ENCODE peak calls at places on chromosomes 6 and 20, in seven cellular contexts. O is RWPE2; R is CD4-positive, alpha-beta memory T cell; M is right cardiac atrium; K is upper lobe of right lung; P is SK-N-SH; T is CD4-positive, alpha-beta T cell. N is an unnamed sample. For H3K27me3, the result is how much of the 10 kb centered on the place peaks cover.

GRCh38 chr6:113442040-113442439 is 415.1 kb upstream of the MARCKS start:
- DNase-seq in O (no peak), R (no peak), M (no peak), K (no peak), P (no peak), T (no peak), N (no peak)

GRCh38 chr6:121309768-121310473 is 24.4 kb downstream of the TBC1D32 start:
- DNase-seq in O (no peak), R (no peak), M (no peak), K (no peak), P (no peak), T (no peak), N (peak)

GRCh38 chr6:83057705-83058321 is 7.8 kb downstream of the UBE3D start:
- DNase-seq in O (no peak), R (no peak), M (no peak), K (no peak), P (peak), T (no peak), N (peak)

GRCh38 chr20:53900380-53900999 is 169.9 kb downstream of the BCAS1 start:
- DNase-seq in O (no peak), R (no peak), M (no peak), K (no peak), P (no peak), T (no peak), N (peak)

GRCh38 chr6:134446228-134446848 is 128.4 kb upstream of the SGK1 start:
- DNase-seq in O (no peak), R (no peak), M (no peak), K (no peak), P (peak), T (no peak), N (no peak)

GRCh38 chr6:12804967-12805645 is 88.5 kb downstream of the PHACTR1 start:
- DNase-seq in O (no peak), R (no peak), M (no peak), K (no peak), P (no peak), T (no peak), N (no peak)

GRCh38 chr6:146331008-146331407 is 212.6 kb upstream of the RAB32 start:
- DNase-seq in O (no peak), R (no peak), M (no peak), K (no peak), P (no peak), T (no peak), N (no peak)

GRCh38 chr6:125701354-125701668 is 48.1 kb upstream of the HEY2 start:
- DNase-seq in O (no peak), R (no peak), M (no peak), K (no peak), P (no peak), T (no peak), N (no peak)

GRCh38 chr20:49859807-49860206 is 47.2 kb downstream of the SLC9A8 start:
- DNase-seq in O (no peak), R (no peak), M (no peak), K (no peak), P (no peak), T (no peak), N (no peak)

GRCh38 chr6:64504509-64504908 is 868.9 kb downstream of the PHF3 start:
- DNase-seq in O (no peak), R (no peak), M (no peak), K (no peak), P (no peak), T (no peak), N (no peak)

GRCh38 chr20:33667245-33668086 is 723 bp downstream of the ACTL10 start:
- DNase-seq in O (peak), R (peak), M (peak), K (peak), P (peak), T (peak), N (no peak)

GRCh38 chr6:112991912-112992311 is 644.8 kb downstream of the RFPL4B start:
- DNase-seq in O (no peak), R (no peak), M (no peak), K (no peak), P (no peak), T (no peak), N (no peak)

GRCh38 chr6:40725390-40725789 is 138.2 kb upstream of the LRFN2 start:
- DNase-seq in O (no peak), R (no peak), M (no peak), K (no peak), P (no peak), T (no peak), N (no peak)

GRCh38 chr20:34171640-34172039 is 59.6 kb upstream of the EIF2S2 start:
- DNase-seq in O (no peak), R (no peak), M (no peak), K (no peak), P (peak), T (no peak), N (no peak)

GRCh38 chr6:1025821-1026220 is 286.1 kb upstream of the FOXQ1 start:
- DNase-seq in O (no peak), R (no peak), M (no peak), K (no peak), P (no peak), T (no peak), N (no peak)

GRCh38 chr6:125191916-125192609 is 38.5 kb downstream of the TPD52L1 start:
- DNase-seq in O (no peak), R (peak), M (peak), K (no peak), P (peak), T (peak), N (peak)

GRCh38 chr20:48889155-48889790 is 32.2 kb upstream of the ARFGEF2 start:
- DNase-seq in O (no peak), R (no peak), M (no peak), K (no peak), P (peak), T (no peak), N (no peak)

GRCh38 chr6:122381494-122382083 is 17.9 kb upstream of the HSF2 start:
- DNase-seq in O (no peak), R (peak), M (no peak), K (no peak), P (peak), T (peak), N (peak)

GRCh38 chr6:43290353-43290904 is 7.6 kb upstream of the SLC22A7 start:
- DNase-seq in O (no peak), R (no peak), M (no peak), K (peak), P (no peak), T (no peak), N (no peak)

GRCh38 chr6:116189472-116189871 is 63.5 kb upstream of the COL10A1 start:
- DNase-seq in O (no peak), R (no peak), M (no peak), K (no peak), P (no peak), T (no peak), N (no peak)

GRCh38 chr6:135814043-135814442 is 37.5 kb upstream of the PDE7B start:
- DNase-seq in O (no peak), R (no peak), M (no peak), K (no peak), P (no peak), T (no peak), N (no peak)
- H3K27me3 ChIP-seq in O (under half), R (under half), M (under half), K (under half), P (under half), T (under half), N (under half)

GRCh38 chr6:158026901-158027589 is 45.4 kb downstream of the SYNJ2 start:
- DNase-seq in O (no peak), R (no peak), M (peak), K (no peak), P (no peak), T (no peak), N (no peak)
- H3K27ac ChIP-seq in O (peak), R (peak), M (peak), K (peak), P (peak), T (peak), N (peak)

GRCh38 chr20:20932156-20932555 is 174.0 kb downstream of the LINC00237 start:
- DNase-seq in O (no peak), R (no peak), M (no peak), K (no peak), P (no peak), T (no peak), N (no peak)
- H3K27me3 ChIP-seq in O (under half), R (under half), M (under half), K (under half), P (under half), T (under half), N (under half)

DNA sequence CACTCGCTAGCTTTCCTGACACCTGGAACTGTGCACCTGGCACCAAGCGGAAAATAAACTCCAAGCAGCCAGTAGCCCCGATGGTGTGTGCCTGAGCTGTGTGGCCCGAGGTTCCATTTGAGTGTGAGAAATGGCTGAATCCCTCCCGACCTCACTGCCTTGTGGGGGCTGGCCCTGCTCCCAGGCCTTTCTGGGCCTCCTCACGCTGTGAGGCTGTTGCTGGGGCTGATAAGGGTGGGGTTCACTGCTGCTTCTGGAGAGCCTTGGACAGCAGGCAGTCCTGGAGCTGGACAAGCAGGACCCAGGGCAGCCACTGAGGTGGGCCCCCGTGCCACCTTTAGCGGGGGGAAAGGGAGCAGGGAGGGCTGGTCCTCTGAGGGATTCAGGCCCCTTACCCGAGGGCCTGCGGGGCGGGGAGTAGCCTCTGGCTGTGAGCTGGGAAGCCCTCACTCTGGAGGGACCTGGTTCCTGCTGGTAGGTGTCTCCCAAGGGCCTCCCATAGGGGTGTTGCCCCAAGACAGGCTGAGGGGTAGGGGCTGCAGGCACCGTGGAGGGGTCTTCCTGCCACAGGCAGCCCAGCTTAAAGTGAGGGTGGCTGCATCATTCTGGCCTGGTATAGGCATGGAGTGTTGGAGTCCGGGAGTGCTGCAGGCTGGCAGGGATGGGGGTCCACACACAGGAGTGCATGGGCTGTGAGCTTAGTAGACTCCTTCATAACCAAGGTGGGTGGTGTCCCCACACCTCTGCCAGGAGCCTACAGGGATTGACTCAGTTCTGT is 1.7 kb downstream of the PPDPF start:
- DNase-seq in O (peak), R (no peak), M (peak), K (no peak), P (peak), T (no peak), N (no peak)
- H3K27ac ChIP-seq in O (peak), R (no peak), M (no peak), K (no peak), P (no peak), T (no peak), N (no peak)

DNA sequence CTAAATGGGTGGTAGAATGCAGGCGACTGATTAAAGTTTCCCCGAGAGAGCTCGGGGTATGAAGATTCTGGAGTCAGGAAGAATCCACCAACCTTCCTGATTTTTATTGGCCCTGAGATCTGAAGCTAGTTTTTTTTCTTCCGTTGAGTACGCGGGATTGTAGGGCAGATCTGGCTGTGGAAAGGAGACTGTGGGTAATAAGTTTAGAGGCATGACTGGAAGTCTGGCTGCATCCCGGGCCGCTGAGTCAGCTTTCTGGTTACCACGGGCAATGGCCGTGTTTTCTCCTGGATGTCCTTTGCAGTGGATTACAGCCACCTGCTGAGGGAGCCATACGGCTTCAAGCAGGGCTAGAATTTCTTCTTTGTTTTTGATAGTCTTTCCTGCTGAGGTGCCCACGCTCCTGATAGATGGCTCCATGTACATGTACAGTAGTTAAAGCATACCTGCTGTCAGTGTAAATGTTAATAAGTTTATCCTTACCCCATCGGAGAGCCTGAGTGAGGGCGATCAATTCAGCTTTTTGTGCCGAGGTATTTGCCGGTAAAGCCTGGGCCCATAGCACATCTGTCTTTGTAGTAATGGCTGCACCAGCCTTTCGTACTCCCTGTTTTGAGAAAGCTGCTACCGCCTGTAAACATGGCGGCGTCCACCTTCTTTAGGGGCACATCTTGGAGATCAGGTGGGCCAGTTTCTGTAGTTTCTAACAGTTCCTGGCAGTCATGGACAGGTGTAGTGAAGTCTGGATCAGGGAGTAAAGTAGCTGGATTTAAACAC is 154.0 kb downstream of the TRIM27 start:
- DNase-seq in O (no peak), R (no peak), M (no peak), K (no peak), P (no peak), T (no peak), N (no peak)
- H3K27me3 ChIP-seq in O (half or more), R (half or more), M (under half), K (half or more), P (half or more), T (half or more), N (under half)

GRCh38 chr20:19047040-19047950 is 165.1 kb upstream of the SLC24A3 start:
- DNase-seq in O (no peak), R (no peak), M (peak), K (peak), P (no peak), T (no peak), N (no peak)
- H3K27ac ChIP-seq in O (no peak), R (no peak), M (no peak), K (no peak), P (no peak), T (no peak), N (no peak)

GRCh38 chr6:163177892-163178420 is 236.6 kb upstream of the QKI start:
- DNase-seq in O (no peak), R (no peak), M (peak), K (no peak), P (no peak), T (no peak), N (no peak)

GRCh38 chr6:163179061-163179460 is 235.5 kb upstream of the QKI start:
- DNase-seq in O (no peak), R (no peak), M (no peak), K (no peak), P (no peak), T (no peak), N (no peak)

GRCh38 chr6:163173741-163174140 is 240.8 kb upstream of the QKI start:
- DNase-seq in O (no peak), R (no peak), M (no peak), K (no peak), P (no peak), T (no peak), N (no peak)

GRCh38 chr6:163176097-163176496 is 238.4 kb upstream of the QKI start:
- DNase-seq in O (no peak), R (no peak), M (no peak), K (no peak), P (no peak), T (no peak), N (no peak)

DNA sequence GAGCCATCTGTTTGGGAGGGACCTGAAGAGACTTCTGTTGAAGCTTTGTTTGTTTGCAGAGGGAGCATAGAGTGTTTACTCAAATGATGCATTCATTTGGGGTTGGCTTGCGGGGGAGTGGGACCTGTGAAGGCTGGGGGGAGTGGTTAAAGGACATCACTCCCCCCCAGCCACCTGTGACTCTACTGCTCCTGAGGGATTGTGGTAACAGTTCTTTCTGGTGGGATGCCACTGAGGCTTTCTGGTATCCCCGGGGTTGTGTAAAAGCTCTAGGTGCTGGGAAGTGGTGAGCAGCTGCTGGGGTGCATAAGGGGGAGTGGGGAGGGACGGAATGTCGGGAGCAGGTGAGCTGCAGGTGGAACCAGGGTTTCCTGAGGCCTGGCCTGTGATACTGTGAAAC is 239.2 kb upstream of the QKI start:
- DNase-seq in O (no peak), R (no peak), M (no peak), K (no peak), P (no peak), T (no peak), N (no peak)
- H3K27me3 ChIP-seq in O (under half), R (under half), M (under half), K (under half), P (under half), T (under half), N (under half)

N was measured in SJSA1.